ENCODE peak calls at places on chromosomes 7 and 10, in five cellular contexts. E is ovary, B is uterus, W is fibroblast of mammary gland, C is cardiac fibroblast. H is an unnamed sample.

GRCh38 chr10:73628405-73628804 is 12.9 kb downstream of the MYOZ1 start:
- DNase-seq in E (no peak), B (no peak), W (no peak), C (no peak), H (no peak)

GRCh38 chr10:103799341-103799740 is 56.0 kb downstream of the SH3PXD2A start:
- DNase-seq in E (no peak), B (no peak), W (no peak), C (no peak), H (no peak)

GRCh38 chr10:69101451-69102095 is 13.7 kb downstream of the SRGN start:
- DNase-seq in E (no peak), B (no peak), W (peak; percentile 80), C (peak; percentile 66), H (peak; percentile 75)

GRCh38 chr10:117133273-117134083 is 4.6 kb downstream of the VAX1 start:
- DNase-seq in E (no peak), B (no peak), W (no peak), C (no peak), H (no peak)

GRCh38 chr7:28291559-28291958 is 111.0 kb upstream of the JAZF1 start:
- DNase-seq in E (no peak), B (no peak), W (no peak), C (no peak), H (no peak)

GRCh38 chr10:92822964-92823363 is 25.4 kb upstream of the EXOC6 start:
- DNase-seq in E (no peak), B (no peak), W (no peak), C (peak; percentile 43), H (peak; percentile 78)

GRCh38 chr10:29636178-29636577 is 1.4 kb upstream of the SVIL start:
- DNase-seq in E (no peak), B (no peak), W (peak; percentile 83), C (peak; percentile 85), H (peak; percentile 87)

GRCh38 chr10:33041783-33042437 is 83.9 kb upstream of the ITGB1 start:
- DNase-seq in E (no peak), B (no peak), W (no peak), C (no peak), H (no peak)

GRCh38 chr7:45000096-45001032 is at the start of gene CCM2:
- DNase-seq in E (peak; percentile 55), B (peak; percentile 63), W (peak; percentile 43), C (peak; percentile 68), H (peak; percentile 31)

GRCh38 chr7:148883233-148884048 is 650 bp downstream of the EZH2 start:
- DNase-seq in E (peak; percentile 40), B (peak; percentile 47), W (no peak), C (peak; percentile 3), H (no peak)

GRCh38 chr7:105838273-105839141 is 37.9 kb downstream of the ATXN7L1 start:
- DNase-seq in E (peak; percentile 29), B (peak; percentile 37), W (peak; percentile 47), C (peak; percentile 35), H (peak; percentile 41)

GRCh38 chr7:144027974-144028373 is 20.8 kb upstream of the OR2A5 start:
- DNase-seq in E (no peak), B (no peak), W (peak; percentile 20), C (peak; percentile 34), H (peak; percentile 65)

GRCh38 chr7:108249458-108249857 is 119.3 kb upstream of the LAMB4 start:
- DNase-seq in E (no peak), B (no peak), W (no peak), C (no peak), H (no peak)

GRCh38 chr10:3652886-3653285 is 132.1 kb downstream of the KLF6 start:
- DNase-seq in E (no peak), B (peak; percentile 27), W (peak; percentile 52), C (peak; percentile 40), H (no peak)

DNA sequence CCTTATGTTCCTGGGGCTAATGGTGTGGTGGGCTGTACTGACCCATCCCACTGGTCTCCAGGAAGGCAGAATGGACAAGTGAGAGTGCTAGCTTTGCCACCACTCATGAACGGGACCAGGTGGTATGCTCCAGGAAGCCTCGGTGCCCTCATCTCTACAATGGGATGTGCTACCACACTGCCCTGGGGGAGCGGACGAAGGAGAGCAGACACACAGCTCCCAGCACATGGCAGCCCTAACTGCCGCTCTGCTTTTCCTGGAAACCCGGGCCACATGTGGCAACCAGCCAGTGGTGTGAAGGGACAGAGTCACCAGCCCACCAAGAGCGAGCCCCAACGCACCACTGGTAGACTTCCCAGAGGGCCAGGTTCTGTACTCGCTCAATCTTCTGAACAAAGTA is 35.8 kb downstream of the PARP12 start:
- DNase-seq in E (no peak), B (no peak), W (no peak), C (no peak), H (no peak)
- H3K4me3 ChIP-seq in E (no peak overlapping the region), B (no peak overlapping the region), W (no peak overlapping the region), C (no peak overlapping the region), H (no peak overlapping the region)

DNA sequence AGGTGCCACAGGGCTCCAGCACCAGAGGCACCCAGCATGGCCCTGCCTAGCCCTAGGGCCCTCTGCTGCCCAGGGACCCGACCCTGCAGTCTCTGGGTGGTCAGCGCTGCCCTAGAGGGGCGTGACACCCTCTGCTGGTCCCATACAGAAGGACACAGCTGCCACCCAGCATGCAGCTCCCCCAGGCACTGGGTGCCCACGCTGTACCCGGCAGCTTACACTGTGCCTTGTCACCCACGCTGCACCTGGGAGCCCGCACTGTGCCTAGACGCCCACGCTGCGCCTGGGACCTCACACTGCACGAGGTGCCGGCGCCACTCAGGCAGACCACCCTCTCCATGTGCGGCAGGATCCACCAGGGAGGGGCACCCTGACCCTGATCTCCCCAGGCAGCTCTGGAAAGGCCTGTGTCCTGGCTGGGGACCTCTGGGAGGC is 55.2 kb downstream of the PWWP2B start:
- DNase-seq in E (no peak), B (no peak), W (no peak), C (no peak), H (no peak)
- TF ChIP-seq CTCF in E (no peak), B (no peak), W (no peak), C (no peak), H (no peak)

GRCh38 chr10:46030091-46030937 is at the start of gene NCOA4:
- DNase-seq in E (peak; percentile 98), B (peak; percentile 96), W (peak; percentile 99), C (peak; percentile 99), H (peak; percentile 99)

GRCh38 chr10:46031648-46032532 is 1.5 kb upstream of the NCOA4 start:
- DNase-seq in E (no peak), B (no peak), W (no peak), C (no peak), H (no peak)

GRCh38 chr10:46026106-46026505 is 4.3 kb downstream of the NCOA4 start:
- DNase-seq in E (no peak), B (no peak), W (no peak), C (peak; percentile 56), H (no peak)

GRCh38 chr10:46024948-46025347 is 5.5 kb downstream of the NCOA4 start:
- DNase-seq in E (no peak), B (no peak), W (no peak), C (no peak), H (peak; percentile 69)

DNA sequence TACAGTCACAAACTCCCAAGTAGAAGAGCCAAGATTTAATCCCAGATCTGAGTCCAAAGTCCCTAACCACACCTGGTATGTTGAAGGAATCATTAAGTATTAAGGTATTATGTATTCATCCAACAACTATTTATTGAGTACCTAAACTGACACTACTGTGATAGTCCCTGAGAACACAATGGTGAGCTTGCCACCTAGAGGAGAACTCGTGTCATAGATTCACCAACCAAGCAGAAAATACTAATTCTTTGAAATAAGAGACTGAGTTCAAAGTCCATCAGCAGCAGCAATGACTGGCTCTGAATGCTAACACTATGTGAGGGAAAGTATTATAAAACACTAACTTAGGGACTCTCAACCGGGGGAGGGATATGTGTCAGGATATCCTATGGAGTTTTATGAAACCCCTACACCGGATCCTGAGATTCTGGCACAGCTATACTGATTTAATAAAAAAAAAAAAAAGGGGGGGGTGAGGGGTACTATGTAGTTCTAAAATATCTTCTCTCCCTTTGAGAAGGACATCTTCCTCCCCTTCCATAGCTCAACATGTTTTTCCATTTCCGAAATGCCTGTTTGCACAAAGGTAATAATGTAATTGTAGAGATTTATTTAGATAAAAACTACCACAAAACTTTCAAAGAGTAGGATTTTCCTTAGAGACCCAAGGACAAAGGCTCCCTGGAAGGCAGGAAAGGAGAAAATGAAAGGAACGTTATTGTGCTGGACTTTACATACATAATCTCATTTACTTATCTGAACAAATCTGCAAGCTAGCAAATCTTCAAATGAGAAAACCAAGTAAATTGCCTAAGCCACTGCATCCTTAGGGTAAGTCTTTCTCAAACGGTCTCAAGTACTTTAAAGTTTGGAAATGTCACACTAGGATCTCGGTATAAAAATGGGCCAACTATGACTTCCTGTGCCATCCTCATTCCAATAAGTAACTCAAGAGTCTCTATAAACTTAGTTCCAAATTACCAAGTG is 1.5 kb downstream of the NCOA4 start:
- DNase-seq in E (no peak), B (no peak), W (peak; percentile 80), C (peak; percentile 80), H (peak; percentile 89)
- H3K4me3 ChIP-seq in E (peak overlapping the region; percentile 91), B (peak overlapping the region; percentile 88), W (peak overlapping the region; percentile 87), C (peak overlapping the region; percentile 79), H (peak overlapping the region; percentile 99)

DNA sequence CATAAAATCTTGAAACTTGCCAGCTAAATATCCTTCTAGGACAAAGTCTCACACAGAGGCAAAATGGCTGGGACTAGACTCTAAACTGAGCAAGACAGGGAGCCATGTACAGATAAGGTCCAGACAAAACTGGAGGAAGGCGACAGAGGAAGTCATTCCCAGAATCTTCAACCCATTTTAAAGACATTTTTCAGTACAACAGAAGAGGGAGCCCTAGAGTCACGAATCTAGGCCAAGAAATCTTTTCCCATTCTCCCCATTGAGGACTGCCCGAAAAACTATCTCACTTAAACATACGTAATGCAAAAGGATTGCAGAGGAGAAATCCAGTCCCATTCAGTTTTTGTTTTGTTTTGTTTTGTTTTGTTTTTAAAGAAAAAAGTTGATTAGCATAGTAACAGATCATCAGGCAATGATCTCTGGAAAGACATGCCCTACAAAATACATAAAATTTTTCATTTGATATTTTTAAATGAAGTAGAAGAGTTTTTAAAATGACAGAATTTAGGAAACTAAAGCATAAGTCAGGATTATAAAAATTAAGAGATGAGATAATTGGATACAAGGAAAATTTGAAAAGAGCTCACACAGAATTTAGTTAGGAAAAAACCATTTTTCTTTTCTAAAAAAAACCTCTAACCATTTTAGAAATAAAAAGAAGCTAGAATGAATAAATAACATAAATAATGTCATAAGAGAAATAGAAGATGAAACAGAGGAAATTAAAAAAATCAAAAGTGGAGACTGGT is 16.9 kb upstream of the PRF1 start:
- DNase-seq in E (no peak), B (no peak), W (peak; percentile 74), C (peak; percentile 47), H (peak; percentile 58)
- TF ChIP-seq CTCF in E (no peak), B (no peak), W (peak; percentile 57), C (peak; percentile 47), H (peak; percentile 54)

DNA sequence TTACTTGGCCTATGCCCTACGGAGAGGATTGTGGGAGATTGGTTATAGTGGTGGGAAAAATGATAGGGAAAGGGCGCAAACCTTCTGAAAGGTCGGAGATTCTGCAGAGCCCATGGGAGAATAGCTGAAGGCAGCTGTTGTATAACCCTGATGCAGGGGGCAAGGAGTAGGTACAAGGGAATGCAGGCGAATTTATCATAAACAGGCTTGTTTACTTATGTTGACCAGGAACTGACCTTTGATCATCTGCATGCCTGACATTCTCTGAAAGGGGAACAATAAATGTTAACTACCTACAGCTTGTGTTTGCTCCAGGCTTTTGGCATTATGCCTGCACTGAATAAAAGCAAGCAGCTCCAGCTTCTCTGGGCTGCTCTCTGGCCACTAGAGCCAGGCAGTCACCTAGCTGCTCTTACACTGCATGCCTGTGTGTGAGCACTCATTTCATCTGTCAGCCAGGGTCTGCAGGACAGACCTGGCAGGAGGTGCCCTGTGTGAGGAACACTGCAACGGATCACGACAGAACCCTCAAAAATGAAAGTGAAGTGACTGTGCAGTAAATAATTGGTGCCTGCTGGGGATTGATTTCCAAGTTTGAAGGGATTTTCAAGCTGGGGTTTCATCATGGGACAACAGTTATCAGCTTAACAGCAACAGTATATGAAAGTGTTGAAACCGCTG is 31.1 kb upstream of the ABCA13 start:
- DNase-seq in E (no peak), B (no peak), W (peak; percentile 13), C (peak; percentile 22), H (peak; percentile 74)
- H3K4me3 ChIP-seq in E (no peak overlapping the region), B (no peak overlapping the region), W (no peak overlapping the region), C (no peak overlapping the region), H (peak overlapping the region; percentile 28)